ENCODE peak calls at places on chromosomes 13 and 19, in four cellular contexts. One of them, this sample, is unnamed.

GRCh38 chr13:105442941-105443340 is 1092.5 kb downstream of the EFNB2 start:
- DNase-seq in NCI-H460: peak; percentile 25
- DNase-seq in AG09319: peak; percentile 24
- DNase-seq in tibial nerve: no peak
- DNase-seq in this sample: no peak

GRCh38 chr19:23203841-23204344 is 46.3 kb downstream of the ZNF724 start:
- DNase-seq in NCI-H460: no peak
- DNase-seq in AG09319: no peak
- DNase-seq in tibial nerve: no peak
- DNase-seq in this sample: no peak

GRCh38 chr13:112674412-112675383 is 15.1 kb upstream of the ATP11A start:
- DNase-seq in NCI-H460: no peak
- DNase-seq in AG09319: no peak
- DNase-seq in tibial nerve: no peak
- DNase-seq in this sample: no peak

GRCh38 chr19:18798384-18799352 is 7.6 kb upstream of the COMP start:
- DNase-seq in NCI-H460: no peak
- DNase-seq in AG09319: no peak
- DNase-seq in tibial nerve: no peak
- DNase-seq in this sample: no peak

GRCh38 chr13:74047925-74048324 is 86.3 kb downstream of the KLF12 start:
- DNase-seq in NCI-H460: no peak
- DNase-seq in AG09319: no peak
- DNase-seq in tibial nerve: no peak
- DNase-seq in this sample: no peak

GRCh38 chr13:100519626-100520025 is 69.0 kb downstream of the GGACT start:
- DNase-seq in NCI-H460: no peak
- DNase-seq in AG09319: no peak
- DNase-seq in tibial nerve: no peak
- DNase-seq in this sample: no peak

GRCh38 chr19:13814550-13814949 is 19.3 kb downstream of the ZSWIM4 start:
- DNase-seq in NCI-H460: no peak
- DNase-seq in AG09319: no peak
- DNase-seq in tibial nerve: no peak
- DNase-seq in this sample: no peak

GRCh38 chr19:27955484-27955883 is 1257.5 kb downstream of the UQCRFS1 start:
- DNase-seq in NCI-H460: no peak
- DNase-seq in AG09319: no peak
- DNase-seq in tibial nerve: no peak
- DNase-seq in this sample: no peak

GRCh38 chr13:40613192-40613818 is 53.1 kb downstream of the FOXO1 start:
- DNase-seq in NCI-H460: no peak
- DNase-seq in AG09319: no peak
- DNase-seq in tibial nerve: no peak
- DNase-seq in this sample: peak; percentile 39

GRCh38 chr19:37977391-37977790 is 70.4 kb downstream of the SIPA1L3 start:
- DNase-seq in NCI-H460: no peak
- DNase-seq in AG09319: no peak
- DNase-seq in tibial nerve: no peak
- DNase-seq in this sample: no peak

GRCh38 chr19:40709817-40710216 is 6.9 kb downstream of the COQ8B start:
- DNase-seq in NCI-H460: no peak
- DNase-seq in AG09319: no peak
- DNase-seq in tibial nerve: no peak
- DNase-seq in this sample: no peak

GRCh38 chr13:105073041-105073440 is 1462.4 kb downstream of the EFNB2 start:
- DNase-seq in NCI-H460: no peak
- DNase-seq in AG09319: no peak
- DNase-seq in tibial nerve: no peak
- DNase-seq in this sample: no peak

GRCh38 chr19:6617374-6617773 is 26.4 kb upstream of the CD70 start:
- DNase-seq in NCI-H460: no peak
- DNase-seq in AG09319: no peak
- DNase-seq in tibial nerve: no peak
- DNase-seq in this sample: no peak

GRCh38 chr13:80342541-80343371 is 1.8 kb upstream of the SPRY2 start:
- DNase-seq in NCI-H460: peak; percentile 65
- DNase-seq in AG09319: no peak
- DNase-seq in tibial nerve: peak; percentile 77
- DNase-seq in this sample: peak; percentile 78